ENCODE peak calls at places on chromosomes 16 and 17, in seven cellular contexts. L is HT1080; N is heart left ventricle; Z is cardiac muscle cell; E is Jurkat, Clone E6-1; C is stimulated activated CD8-positive, alpha-beta memory T cell treated with anti-CD3 and anti-CD28 coated beads, Interleukin-4, amount 100 ng/mL, for 24 hours; S is effector memory CD4-positive, alpha-beta T cell. Y is an unnamed sample.

GRCh38 chr16:79599837-79600635 is 501 bp downstream of the MAF start:
- DNase-seq in N (peak), Z (peak), S (peak), L (no peak), C (no peak), E (no peak), Y (peak)

GRCh38 chr17:68790931-68791330 is 164.3 kb downstream of the ABCA8 start:
- DNase-seq in Z (no peak), E (no peak), C (no peak), N (no peak), L (no peak), S (no peak), Y (no peak)

GRCh38 chr16:21645261-21645721 is 7.1 kb downstream of the IGSF6 start:
- DNase-seq in C (no peak), L (no peak), S (no peak), Z (no peak), N (no peak), E (peak), Y (peak)

GRCh38 chr17:6073620-6074019 is 3.4 kb downstream of the WSCD1 start:
- DNase-seq in N (no peak), L (no peak), S (no peak), E (no peak), Z (no peak), C (no peak), Y (no peak)

GRCh38 chr16:59697746-59698145 is 963.6 kb upstream of the GOT2 start:
- DNase-seq in E (no peak), N (no peak), L (no peak), C (no peak), Z (no peak), S (no peak), Y (no peak)

GRCh38 chr17:81397314-81398169 is 2.3 kb downstream of the BAHCC1 start:
- DNase-seq in N (no peak), Z (peak), L (no peak), E (no peak), C (no peak), S (no peak), Y (peak)

GRCh38 chr16:11139624-11140375 is 116.2 kb downstream of the SOCS1 start:
- DNase-seq in N (no peak), E (peak), C (peak), L (peak), Z (no peak), S (no peak), Y (peak)

GRCh38 chr16:84054271-84054670 is 11.7 kb upstream of the SLC38A8 start:
- DNase-seq in L (no peak), N (no peak), C (no peak), E (no peak), S (no peak), Z (no peak), Y (no peak)

GRCh38 chr17:50593321-50593720 is 32.8 kb downstream of the CACNA1G start:
- DNase-seq in C (no peak), L (no peak), Z (peak), N (no peak), S (no peak), E (no peak), Y (no peak)

GRCh38 chr16:68617735-68618134 is 27.4 kb upstream of the CDH3 start:
- DNase-seq in N (no peak), E (no peak), S (no peak), Z (no peak), L (no peak), C (no peak), Y (no peak)

GRCh38 chr16:6218855-6219254 is 1113.8 kb upstream of the RBFOX1 start:
- DNase-seq in S (no peak), C (no peak), E (no peak), L (no peak), N (no peak), Z (no peak), Y (no peak)

GRCh38 chr16:56851671-56852400 is 13.2 kb upstream of the SLC12A3 start:
- DNase-seq in Z (no peak), S (no peak), L (no peak), C (no peak), E (peak), N (no peak), Y (no peak)

GRCh38 chr17:56358651-56359050 is 205.4 kb downstream of the ANKFN1 start:
- DNase-seq in L (peak), Z (no peak), N (no peak), E (no peak), S (no peak), C (no peak), Y (no peak)

GRCh38 chr16:1674751-1675664 is 3.1 kb upstream of the JPT2 start:
- DNase-seq in C (no peak), Z (no peak), E (no peak), S (no peak), N (no peak), L (peak), Y (no peak)

GRCh38 chr17:81930142-81931125 is 2.9 kb upstream of the MAFG start:
- DNase-seq in Z (no peak), L (no peak), E (no peak), S (no peak), C (no peak), N (no peak), Y (no peak)

GRCh38 chr17:8119575-8120519 is 1.5 kb upstream of the ALOXE3 start:
- DNase-seq in C (peak), L (peak), N (peak), Z (peak), E (peak), S (peak), Y (peak)